ENCODE peak calls at places on chromosomes 16 and 17, in four cellular contexts. Z, T, Q and L are unnamed samples.

GRCh38 chr17:732788-733720 is 658 bp downstream of the TLCD3A start:
- DNase-seq in T (no peak), Q (peak), Z (no peak), L (no peak)

GRCh38 chr16:1291576-1291974 is 17.9 kb upstream of the UBE2I start:
- DNase-seq in Q (no peak), Z (no peak), T (no peak), L (no peak)

GRCh38 chr17:3879591-3880417 is 13.0 kb downstream of the CAMKK1 start:
- DNase-seq in T (no peak), Z (no peak), Q (no peak), L (no peak)

GRCh38 chr16:48958681-48959080 is 323.0 kb downstream of the CBLN1 start:
- DNase-seq in Q (no peak), T (no peak), Z (no peak), L (no peak)

GRCh38 chr16:86011532-86011931 is 112.6 kb downstream of the IRF8 start:
- DNase-seq in T (peak), Q (no peak), Z (no peak), L (no peak)

GRCh38 chr16:1707193-1707790 is 1.3 kb downstream of the MAPK8IP3 start:
- DNase-seq in Q (peak), Z (no peak), T (no peak), L (no peak)

GRCh38 chr16:76976101-76976500 is 214.9 kb upstream of the MON1B start:
- DNase-seq in T (no peak), Z (no peak), Q (no peak), L (no peak)

GRCh38 chr17:38687291-38687690 is 12.5 kb upstream of the EPOP start:
- DNase-seq in Q (no peak), T (no peak), Z (no peak), L (no peak)

GRCh38 chr16:21599994-21600773 is 807 bp downstream of the METTL9 start:
- DNase-seq in Q (peak), T (peak), Z (no peak), L (peak)

GRCh38 chr16:79194291-79194690 is 406.2 kb downstream of the MAF start:
- DNase-seq in Z (no peak), Q (no peak), T (no peak), L (no peak)

GRCh38 chr16:11354733-11355574 is 9.7 kb downstream of the RMI2 start:
- DNase-seq in Q (no peak), Z (no peak), T (peak), L (no peak)

GRCh38 chr17:38592487-38592886 is 13.3 kb downstream of the SRCIN1 start:
- DNase-seq in Q (no peak), Z (no peak), T (no peak), L (no peak)

GRCh38 chr17:53390575-53390974 is 432.2 kb upstream of the KIF2B start:
- DNase-seq in Z (no peak), Q (no peak), T (no peak), L (no peak)

GRCh38 chr16:87458424-87458915 is 34.4 kb downstream of the ZCCHC14 start:
- DNase-seq in Z (no peak), T (no peak), Q (no peak), L (no peak)

GRCh38 chr16:11155284-11155806 is 100.7 kb downstream of the SOCS1 start:
- DNase-seq in Q (peak), Z (no peak), T (no peak), L (no peak)

GRCh38 chr16:890217-890616 is 80.6 kb downstream of the LMF1 start:
- DNase-seq in Z (no peak), Q (peak), T (no peak), L (no peak)

GRCh38 chr16:57748596-57748995 is 13.0 kb downstream of the KATNB1 start:
- DNase-seq in Z (no peak), Q (no peak), T (no peak), L (no peak)

GRCh38 chr17:67336859-67337258 is 29.5 kb downstream of the PSMD12 start:
- DNase-seq in T (no peak), Q (no peak), Z (no peak), L (no peak)

GRCh38 chr17:58368860-58369213 is 16.8 kb upstream of the SUPT4H1 start:
- DNase-seq in T (no peak), Z (no peak), Q (no peak), L (no peak)

GRCh38 chr17:57987582-57988300 is at the start of gene VEZF1:
- DNase-seq in Z (peak), T (no peak), Q (peak), L (no peak)

GRCh38 chr17:64413505-64413904 is 22.8 kb upstream of the PECAM1 start:
- DNase-seq in Q (no peak), Z (no peak), T (peak), L (no peak)
- TF ChIP-seq SPI1 in Q (no peak), Z (peak), T (peak), L (no peak)

GRCh38 chr17:60959696-60960095 is 282.0 kb downstream of the BCAS3 start:
- DNase-seq in T (no peak), Q (no peak), Z (no peak), L (no peak)
- TF ChIP-seq SPI1 in T (no peak), Q (no peak), Z (no peak), L (no peak)

GRCh38 chr17:14047591-14047990 is 21.7 kb upstream of the COX10 start:
- DNase-seq in T (no peak), Q (no peak), Z (no peak), L (no peak)
- TF ChIP-seq SPI1 in T (no peak), Q (no peak), Z (no peak), L (no peak)

DNA sequence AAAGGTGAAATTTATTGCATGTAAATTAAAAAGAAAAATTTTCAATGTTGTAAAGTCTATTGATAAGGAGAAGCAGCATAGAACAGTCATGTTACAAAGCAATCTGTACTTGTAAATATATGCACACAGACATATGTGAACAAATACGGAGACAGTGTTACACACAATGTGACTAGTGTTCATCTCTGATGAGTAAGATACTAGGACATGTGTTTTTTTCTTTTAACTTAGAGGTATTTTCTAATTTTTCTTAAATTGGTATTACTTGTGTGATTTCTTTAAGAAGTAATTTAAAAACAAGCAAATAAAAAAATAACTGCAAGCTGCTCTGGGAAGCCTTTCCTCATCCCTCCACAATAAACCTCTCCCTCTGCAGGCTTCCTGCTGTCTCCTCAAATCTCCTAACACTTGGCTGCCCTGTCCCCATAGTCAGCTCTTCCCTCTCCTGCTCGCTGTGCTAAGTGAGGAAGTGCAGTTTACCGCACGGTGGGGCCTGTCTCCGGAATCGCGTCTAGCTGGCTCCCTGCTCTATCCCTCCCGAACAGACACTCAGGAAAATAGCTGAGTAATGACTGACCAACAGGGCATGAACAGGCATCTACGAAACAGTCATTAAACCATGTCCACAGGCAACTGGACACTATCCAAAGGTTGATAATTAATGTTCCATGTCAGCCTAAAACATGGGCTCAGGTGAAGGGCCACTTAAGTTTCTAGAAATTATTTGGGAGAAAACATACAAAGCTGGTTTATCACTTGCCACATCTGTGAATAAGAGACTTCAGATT is 35.9 kb downstream of the CMTM4 start:
- DNase-seq in Z (no peak), Q (peak), T (no peak), L (no peak)
- TF ChIP-seq SPI1 in Z (peak), Q (peak), T (no peak), L (peak)

GRCh38 chr17:64441772-64442549 is 7.0 kb upstream of the MILR1 start:
- DNase-seq in T (no peak), Z (no peak), Q (no peak), L (peak)

GRCh38 chr17:64437944-64438525 is 10.9 kb upstream of the MILR1 start:
- DNase-seq in Z (no peak), T (no peak), Q (no peak), L (no peak)

GRCh38 chr17:64447526-64447925 is 1.4 kb upstream of the MILR1 start:
- DNase-seq in Z (no peak), Q (no peak), T (no peak), L (no peak)

GRCh38 chr17:64442550-64442971 is 6.4 kb upstream of the MILR1 start:
- DNase-seq in T (no peak), Q (no peak), Z (no peak), L (no peak)

DNA sequence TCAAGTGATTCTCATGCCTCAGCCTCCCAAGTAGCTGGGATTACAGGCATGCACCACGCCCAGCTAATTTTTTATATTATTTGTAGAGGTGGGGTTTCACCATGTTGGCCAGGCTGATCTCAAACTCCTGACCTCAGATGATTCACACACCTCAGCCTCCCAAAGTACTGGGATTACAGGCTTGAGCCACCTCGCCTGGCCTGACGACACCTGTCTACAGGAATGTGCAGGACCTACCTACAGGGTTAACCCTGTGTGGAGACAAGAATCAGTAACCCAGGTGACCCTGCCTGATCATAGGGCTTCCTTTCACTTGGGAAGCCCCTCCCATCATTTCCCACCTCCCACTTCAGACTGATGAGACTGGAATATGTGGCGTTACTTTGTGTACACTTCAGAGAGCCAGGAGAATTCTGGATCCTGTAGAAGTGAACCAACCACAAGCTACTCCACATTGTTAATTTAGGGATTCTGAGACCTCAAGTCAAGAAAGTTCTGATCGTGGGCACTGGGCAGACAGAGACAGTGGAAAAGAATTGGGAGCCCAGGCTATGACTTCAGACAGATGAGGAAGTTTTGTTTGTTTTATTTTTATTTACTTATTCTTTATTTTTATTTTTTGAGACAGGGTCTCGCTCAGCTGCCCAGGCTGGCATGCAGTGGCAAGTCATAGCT is 5.7 kb upstream of the MILR1 start:
- DNase-seq in T (no peak), Z (no peak), Q (no peak), L (no peak)
- TF ChIP-seq SPI1 in T (no peak), Z (no peak), Q (no peak), L (no peak)

DNA sequence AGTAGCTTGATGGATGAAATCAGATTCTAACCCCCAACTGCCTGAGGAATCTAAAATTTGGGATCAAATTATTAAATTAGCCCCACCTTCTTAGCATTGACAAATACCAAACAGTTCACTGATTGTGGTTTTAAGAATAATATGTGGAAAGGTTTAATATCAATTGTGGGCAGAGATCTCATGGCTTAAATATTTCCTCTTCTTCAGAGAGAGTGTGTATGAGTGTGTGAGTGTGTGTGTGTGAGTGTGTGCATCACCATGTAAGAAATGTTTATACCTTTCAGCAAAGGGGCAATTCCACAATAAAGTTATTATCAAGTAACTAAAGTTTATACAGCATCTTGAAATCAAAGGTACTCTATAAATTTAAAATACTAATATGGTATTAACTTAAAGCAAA is 3.2 kb downstream of the SMURF2 start:
- DNase-seq in Z (no peak), T (no peak), Q (no peak), L (no peak)
- TF ChIP-seq SPI1 in Z (no peak), T (no peak), Q (no peak), L (no peak)